ENCODE peak calls at places on chromosome 2, in eight cellular contexts. G is fibroblast of lung; H is tibial nerve; C is HCT116; E is stomach; X is heart right ventricle; B is body of pancreas; Y is CD8-positive, alpha-beta T cell. L is an unnamed sample. For H3K27me3, the result is how much of the 10 kb centered on the place peaks cover.

GRCh38 chr2:105640241-105640640 is 104.5 kb upstream of the NCK2 start:
- DNase-seq in G (no peak), H (no peak), C (no peak), E (no peak), X (no peak), B (no peak), Y (no peak), L (no peak)

GRCh38 chr2:226215902-226216503 is 583.6 kb downstream of the IRS1 start:
- DNase-seq in G (peak), H (peak), C (peak), E (peak), X (no peak), B (peak), Y (peak), L (no peak)

GRCh38 chr2:23366720-23367119 is 18.3 kb upstream of the KLHL29 start:
- DNase-seq in G (no peak), H (no peak), C (no peak), E (no peak), X (no peak), B (no peak), Y (no peak), L (no peak)

GRCh38 chr2:108611021-108611420 is 76.8 kb downstream of the LIMS1 start:
- DNase-seq in G (no peak), H (no peak), C (no peak), E (no peak), X (no peak), B (no peak), Y (no peak), L (no peak)

GRCh38 chr2:52253605-52254004 is 1221.7 kb upstream of the NRXN1 start:
- DNase-seq in G (no peak), H (no peak), C (no peak), E (no peak), X (no peak), B (no peak), Y (no peak), L (no peak)

GRCh38 chr2:181998045-181998444 is 12.4 kb downstream of the PPP1R1C start:
- DNase-seq in G (no peak), H (no peak), C (no peak), E (no peak), X (no peak), B (no peak), Y (no peak), L (no peak)

GRCh38 chr2:64376926-64377325 is 77.0 kb upstream of the LGALSL start:
- DNase-seq in G (no peak), H (no peak), C (no peak), E (no peak), X (no peak), B (no peak), Y (no peak), L (no peak)

GRCh38 chr2:181022652-181023051 is 42.2 kb downstream of the UBE2E3 start:
- DNase-seq in G (no peak), H (no peak), C (no peak), E (no peak), X (no peak), B (no peak), Y (no peak), L (no peak)

GRCh38 chr2:43000242-43001054 is 208.1 kb upstream of the HAAO start:
- DNase-seq in G (no peak), H (no peak), C (no peak), E (no peak), X (no peak), B (peak), Y (no peak), L (no peak)

GRCh38 chr2:65040414-65041261 is 15.6 kb upstream of the CEP68 start:
- DNase-seq in G (peak), H (peak), C (peak), E (peak), X (peak), B (peak), Y (peak), L (no peak)

DNA sequence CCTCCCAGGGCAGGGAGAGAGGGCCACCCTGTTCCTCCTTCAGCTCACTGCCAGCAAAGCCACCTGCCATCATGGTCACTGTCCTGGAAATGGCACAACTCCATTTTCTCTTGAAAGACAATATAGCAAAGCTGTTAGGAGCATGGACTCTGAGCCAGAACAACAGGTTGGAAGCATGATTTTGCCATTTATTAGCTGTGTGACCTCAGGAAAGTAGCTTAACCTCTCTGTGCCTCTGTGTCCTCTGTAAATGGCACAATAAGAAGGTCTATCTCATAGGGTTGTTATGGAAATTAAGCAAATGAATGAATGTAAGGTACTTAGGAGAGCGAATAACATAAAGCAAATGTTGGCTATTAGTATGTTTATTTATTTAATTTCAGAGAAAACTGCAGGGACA is 730.4 kb upstream of the ID2 start:
- DNase-seq in G (no peak), H (no peak), C (no peak), E (no peak), X (no peak), B (no peak), Y (no peak), L (no peak)
- H3K27me3 ChIP-seq in G (under half), H (under half), C (half or more), E (under half), X (under half), B (under half), Y (under half), L (under half)

GRCh38 chr2:130837811-130838565 is 1.3 kb downstream of the ARHGEF4 start:
- DNase-seq in G (no peak), H (no peak), C (no peak), E (no peak), X (no peak), B (peak), Y (no peak), L (no peak)
- H3K4me3 ChIP-seq in G (no peak), H (no peak), C (peak), E (no peak), X (no peak), B (peak), Y (no peak), L (no peak)

DNA sequence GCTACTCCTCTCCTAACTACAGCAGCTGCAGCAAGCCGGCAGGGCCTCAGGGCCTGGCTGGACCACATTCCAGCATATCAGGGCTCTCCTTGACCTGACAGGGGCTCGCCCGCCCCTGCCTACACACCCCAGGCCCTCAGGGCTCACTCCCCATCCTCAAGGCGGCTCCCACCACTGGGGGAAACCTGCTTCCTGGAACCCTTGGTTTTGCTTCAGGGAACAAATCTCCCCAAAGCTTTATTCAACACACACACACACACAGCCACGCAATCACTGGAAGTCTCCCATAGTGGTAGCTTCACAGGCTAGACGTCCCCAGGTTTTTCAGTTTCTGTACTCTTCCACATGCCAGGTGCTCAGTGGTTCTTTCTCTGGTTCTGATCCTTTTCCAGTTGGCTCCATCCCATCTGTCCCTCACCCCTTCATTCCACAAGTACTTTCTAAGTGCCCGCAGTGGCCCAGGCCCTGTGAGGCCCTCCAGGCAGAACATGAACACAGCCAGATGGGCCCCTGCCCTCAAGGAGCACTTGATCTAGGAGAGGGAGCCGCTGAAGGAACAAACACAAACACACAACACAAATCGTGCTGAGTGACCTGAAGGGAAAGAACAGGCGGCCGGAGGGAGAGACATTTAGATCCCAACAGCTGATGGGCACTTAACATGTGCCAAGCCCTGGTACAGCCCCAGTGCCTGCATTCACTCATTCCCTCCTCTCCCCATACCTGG is 51.1 kb downstream of the TNS1 start:
- DNase-seq in G (no peak), H (peak), C (no peak), E (peak), X (no peak), B (peak), Y (no peak), L (no peak)
- H3K27me3 ChIP-seq in G (under half), H (under half), C (under half), E (under half), X (under half), B (under half), Y (under half), L (under half)

DNA sequence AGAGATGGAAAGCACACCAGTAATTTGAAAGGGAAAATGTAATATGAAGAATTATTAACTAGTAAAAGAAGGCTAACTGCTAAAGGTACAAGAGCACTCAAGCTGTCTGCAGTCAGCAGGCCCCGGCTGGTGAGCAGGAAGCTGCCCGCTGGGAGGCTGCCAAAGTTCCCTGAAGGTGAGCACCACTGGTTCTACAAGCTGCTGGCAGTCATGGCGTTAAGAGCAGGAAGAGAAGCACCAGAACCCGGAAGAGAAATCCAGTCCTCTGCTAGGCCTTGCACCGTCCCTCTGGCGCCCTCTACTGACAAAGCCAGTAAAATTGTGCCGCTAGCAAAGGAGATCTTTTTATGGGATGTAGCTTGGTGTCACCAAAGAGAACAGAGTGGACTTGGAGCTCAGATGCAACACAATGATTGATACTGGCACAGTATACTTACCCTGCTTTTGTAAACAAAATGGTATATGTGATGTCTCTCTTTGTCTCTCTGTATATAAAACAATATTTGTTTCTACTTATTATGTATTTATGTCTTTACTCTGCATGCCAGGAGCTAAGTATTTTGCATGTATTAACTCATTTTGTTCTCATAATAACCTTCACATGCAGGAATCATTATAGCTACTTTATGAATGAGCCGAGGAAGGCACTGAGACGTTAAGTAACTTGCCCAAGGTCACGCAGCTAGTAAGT is 28.1 kb upstream of the CASP8 start:
- DNase-seq in G (peak), H (peak), C (peak), E (peak), X (peak), B (peak), Y (peak), L (peak)
- H3K4me3 ChIP-seq in G (no peak), H (no peak), C (peak), E (no peak), X (peak), B (no peak), Y (peak), L (no peak)

GRCh38 chr2:200616656-200617055 is 30.8 kb downstream of the AOX1 start:
- DNase-seq in G (peak), H (no peak), C (no peak), E (no peak), X (no peak), B (no peak), Y (no peak), L (no peak)
- H3K27me3 ChIP-seq in G (under half), H (under half), C (under half), E (under half), X (under half), B (under half), Y (under half), L (under half)

GRCh38 chr2:164558450-164558849 is 62.8 kb downstream of the GRB14 start:
- DNase-seq in G (no peak), H (no peak), C (no peak), E (no peak), X (no peak), B (no peak), Y (no peak), L (no peak)

GRCh38 chr2:164560902-164561301 is 60.4 kb downstream of the GRB14 start:
- DNase-seq in G (no peak), H (no peak), C (no peak), E (no peak), X (no peak), B (no peak), Y (no peak), L (no peak)

GRCh38 chr2:164561416-164561815 is 59.9 kb downstream of the GRB14 start:
- DNase-seq in G (no peak), H (no peak), C (no peak), E (no peak), X (no peak), B (no peak), Y (no peak), L (no peak)

GRCh38 chr2:164561991-164562390 is 59.3 kb downstream of the GRB14 start:
- DNase-seq in G (no peak), H (no peak), C (no peak), E (no peak), X (no peak), B (no peak), Y (no peak), L (no peak)

GRCh38 chr2:164560181-164560792 is 61.0 kb downstream of the GRB14 start:
- DNase-seq in G (peak), H (no peak), C (peak), E (no peak), X (no peak), B (no peak), Y (no peak), L (no peak)
- H3K4me3 ChIP-seq in G (no peak), H (no peak), C (no peak), E (no peak), X (peak), B (no peak), Y (no peak), L (no peak)

GRCh38 chr2:26566081-26566375 is 75.1 kb downstream of the CIB4 start:
- DNase-seq in G (no peak), H (no peak), C (no peak), E (no peak), X (no peak), B (no peak), Y (no peak), L (no peak)
- H3K27me3 ChIP-seq in G (under half), H (under half), C (under half), E (under half), X (under half), B (under half), Y (under half), L (half or more)